ENCODE peak calls at places on chromosomes 5 and 9, in four cellular contexts. A is GM12878, K is HepG2, U is K562. N is an unnamed sample.

GRCh38 chr9:81868145-81868544 is 60.1 kb upstream of the SPATA31D4 start:
- DNase-seq in A (no peak), K (no peak), U (no peak), N (no peak)

GRCh38 chr9:135706288-135706687 is 4.3 kb downstream of the KCNT1 start:
- DNase-seq in A (no peak), K (no peak), U (no peak), N (no peak)

GRCh38 chr5:143148461-143149170 is 254.9 kb downstream of the NR3C1 start:
- DNase-seq in A (no peak), K (no peak), U (no peak), N (no peak)

GRCh38 chr5:10762776-10763500 is 1.9 kb upstream of the DAP start:
- DNase-seq in A (no peak), K (no peak), U (peak; percentile 37), N (no peak)

GRCh38 chr5:98603456-98603855 is 170.0 kb upstream of the RGMB start:
- DNase-seq in A (no peak), K (no peak), U (no peak), N (no peak)

GRCh38 chr9:137198748-137199276 is 1.7 kb downstream of the TPRN start:
- DNase-seq in A (no peak), K (no peak), U (no peak), N (no peak)

GRCh38 chr9:5438301-5439162 is 807 bp upstream of the PLGRKT start:
- DNase-seq in A (peak; percentile 89), K (no peak), U (no peak), N (no peak)

GRCh38 chr5:158014367-158014766 is 155.4 kb upstream of the CLINT1 start:
- DNase-seq in A (no peak), K (no peak), U (no peak), N (no peak)

GRCh38 chr5:41275813-41276512 is 62.6 kb upstream of the C6 start:
- DNase-seq in A (no peak), K (no peak), U (no peak), N (no peak)

GRCh38 chr9:123865226-123865625 is 64.7 kb downstream of the DENND1A start:
- DNase-seq in A (no peak), K (no peak), U (no peak), N (no peak)

GRCh38 chr5:8770431-8770830 is 775.4 kb downstream of the SEMA5A start:
- DNase-seq in A (no peak), K (no peak), U (no peak), N (no peak)

GRCh38 chr5:132389051-132389331 is 19.5 kb downstream of the SLC22A5 start:
- DNase-seq in A (no peak), K (no peak), U (no peak), N (no peak)

GRCh38 chr5:32942225-32942989 is 231.3 kb downstream of the NPR3 start:
- DNase-seq in A (no peak), K (peak; percentile 38), U (peak; percentile 51), N (peak; percentile 10)

GRCh38 chr5:91499943-91500531 is 116.9 kb upstream of the ARRDC3 start:
- DNase-seq in A (no peak), K (peak; percentile 30), U (peak; percentile 41), N (peak; percentile 44)

GRCh38 chr9:90458485-90458884 is 184.1 kb downstream of the DIRAS2 start:
- DNase-seq in A (no peak), K (peak; percentile 78), U (peak; percentile 4), N (peak; percentile 51)

GRCh38 chr5:135213466-135214239 is 179.6 kb upstream of the PITX1 start:
- DNase-seq in A (no peak), K (no peak), U (no peak), N (no peak)

GRCh38 chr5:161545701-161546462 is 643 bp downstream of the GABRB2 start:
- DNase-seq in A (no peak), K (no peak), U (no peak), N (no peak)

GRCh38 chr5:161549106-161549505 is 2.6 kb upstream of the GABRB2 start:
- DNase-seq in A (no peak), K (no peak), U (no peak), N (no peak)

GRCh38 chr5:161548472-161549094 is 2.1 kb upstream of the GABRB2 start:
- DNase-seq in A (no peak), K (no peak), U (no peak), N (peak; percentile 14)

GRCh38 chr5:161546463-161547301 is at the start of gene GABRB2:
- DNase-seq in A (peak; percentile 24), K (peak; percentile 16), U (peak; percentile 26), N (peak; percentile 65)

GRCh38 chr5:161547573-161548471 is 1.3 kb upstream of the GABRB2 start:
- DNase-seq in A (no peak), K (no peak), U (no peak), N (peak; percentile 44)
- H3K4me2 ChIP-seq in A (peak overlapping the region; percentile 86), K (peak overlapping the region; percentile 45), U (no peak overlapping the region), N (peak overlapping the region; percentile 73)

GRCh38 chr5:180126716-180127681 is 55.4 kb upstream of the RNF130 start:
- DNase-seq in A (no peak), K (no peak), U (peak; percentile 82), N (peak; percentile 92)
- TF ChIP-seq CHD2 in A (no peak), K (no peak), U (no peak), N (no peak)

GRCh38 chr5:170481839-170482238 is 22.0 kb upstream of the KCNIP1 start:
- DNase-seq in A (no peak), K (no peak), U (no peak), N (no peak)

GRCh38 chr5:170480277-170480676 is 23.5 kb upstream of the KCNIP1 start:
- DNase-seq in A (no peak), K (no peak), U (no peak), N (no peak)

GRCh38 chr5:170477906-170478305 is 25.9 kb upstream of the KCNIP1 start:
- DNase-seq in A (no peak), K (no peak), U (no peak), N (no peak)

GRCh38 chr5:170478306-170478705 is 25.5 kb upstream of the KCNIP1 start:
- DNase-seq in A (no peak), K (no peak), U (no peak), N (no peak)

GRCh38 chr5:170479484-170479883 is 24.3 kb upstream of the KCNIP1 start:
- DNase-seq in A (no peak), K (no peak), U (no peak), N (no peak)
- TF ChIP-seq FOXM1 in A (no peak), K (no peak), U (no peak), N (no peak)

DNA sequence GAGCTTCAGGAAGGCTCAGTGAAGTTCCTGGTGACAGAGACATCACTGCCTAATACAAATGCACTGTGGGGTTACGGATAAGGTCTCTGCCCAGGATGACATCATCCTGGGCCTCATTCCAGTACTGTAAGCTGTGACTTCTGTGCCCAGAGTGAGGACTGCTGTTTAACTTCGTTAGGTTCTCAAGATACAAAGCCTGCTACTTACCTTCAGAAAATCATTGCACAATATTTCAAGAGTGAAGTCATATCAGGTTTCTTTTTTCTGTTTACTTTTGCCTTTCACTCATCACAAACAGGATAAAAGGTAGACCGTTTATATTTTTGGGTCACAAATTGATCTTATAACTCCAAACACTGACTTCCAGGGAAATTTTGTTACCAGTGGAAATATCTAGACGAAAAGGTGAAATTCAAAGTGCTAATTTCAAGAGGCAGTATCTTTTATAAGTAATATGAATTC is 241.2 kb downstream of the PIK3R1 start:
- DNase-seq in A (no peak), K (peak; percentile 20), U (peak; percentile 62), N (no peak)
- H3K4me2 ChIP-seq in A (no peak overlapping the region), K (peak overlapping the region; percentile 20), U (no peak overlapping the region), N (no peak overlapping the region)

GRCh38 chr9:88538311-88539085 is 3.5 kb downstream of the NXNL2 start:
- DNase-seq in A (no peak), K (no peak), U (no peak), N (no peak)
- TF ChIP-seq CHD2 in A (no peak), K (no peak), U (no peak), N (no peak)

GRCh38 chr5:150590979-150591411 is 49.5 kb upstream of the SYNPO start:
- DNase-seq in A (no peak), K (no peak), U (no peak), N (peak; percentile 69)

GRCh38 chr5:150587830-150588494 is 52.5 kb upstream of the SYNPO start:
- DNase-seq in A (no peak), K (no peak), U (no peak), N (no peak)

GRCh38 chr5:150587016-150587415 is 53.4 kb upstream of the SYNPO start:
- DNase-seq in A (no peak), K (no peak), U (no peak), N (no peak)

GRCh38 chr5:150588495-150588890 is 52.0 kb upstream of the SYNPO start:
- DNase-seq in A (no peak), K (no peak), U (no peak), N (no peak)

GRCh38 chr5:150589791-150590601 is 50.5 kb upstream of the SYNPO start:
- DNase-seq in A (peak; percentile 56), K (peak; percentile 69), U (peak; percentile 46), N (peak; percentile 58)
- TF ChIP-seq FOXM1 in A (no peak), K (no peak), U (no peak), N (no peak)

DNA sequence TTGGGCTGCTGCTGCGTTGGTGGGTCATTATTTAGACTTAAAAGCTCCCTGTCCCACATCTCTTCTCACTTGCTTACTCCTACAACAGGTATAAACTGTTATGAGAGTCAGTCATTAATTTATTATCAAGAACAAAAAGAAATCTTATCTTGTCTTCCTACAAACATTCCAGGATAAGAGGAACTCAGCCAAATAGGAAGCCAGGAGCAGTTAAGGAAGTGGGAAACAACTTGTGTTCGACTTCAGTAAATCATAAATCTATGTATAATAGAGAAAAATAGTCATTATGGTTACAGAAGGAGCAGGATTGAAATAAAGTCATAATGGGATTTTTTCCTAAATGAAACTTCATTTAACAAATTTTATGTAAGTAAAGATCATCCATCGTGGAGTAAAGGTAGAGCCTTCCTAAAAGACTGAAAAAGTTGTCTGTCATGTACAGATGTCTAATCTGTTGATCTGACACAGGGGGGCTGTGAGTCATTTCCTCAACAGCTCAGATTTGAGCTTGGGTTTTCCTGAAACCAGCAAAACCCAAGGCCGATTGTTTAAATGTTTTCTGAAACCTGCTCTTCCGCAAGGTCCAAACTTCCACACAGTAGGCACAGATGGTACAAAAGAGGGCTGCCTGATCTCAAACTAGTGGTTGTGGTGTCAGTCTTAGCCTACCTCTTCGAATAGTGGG is 25.3 kb upstream of the LRRTM2 start:
- DNase-seq in A (no peak), K (no peak), U (no peak), N (no peak)
- H3K4me2 ChIP-seq in A (no peak overlapping the region), K (no peak overlapping the region), U (no peak overlapping the region), N (peak overlapping the region; percentile 56)

N was measured in SK-N-SH.